ENCODE peak calls at places on chromosomes 2 and 18, in ten cellular contexts. T is upper lobe of left lung, R is kidney, F is fibroblast of mammary gland, W is adipocyte, N is fibroblast of lung, B is right cardiac atrium, J is A549, C is AG04449, V is tibial artery. Y is an unnamed sample.

GRCh38 chr2:127416486-127417001 is 1.7 kb upstream of the PROC start:
- DNase-seq in T (no peak), R (no peak), F (no peak), W (peak), N (no peak), B (no peak), J (no peak), C (no peak), V (no peak), Y (no peak)

GRCh38 chr2:152825834-152826233 is 107.4 kb downstream of the ARL6IP6 start:
- DNase-seq in T (no peak), R (no peak), F (peak), W (no peak), N (peak), B (no peak), J (no peak), C (peak), V (no peak), Y (peak)

GRCh38 chr2:10552871-10553245 is 104.7 kb upstream of the ODC1 start:
- DNase-seq in T (no peak), R (peak), F (no peak), W (no peak), N (no peak), B (no peak), J (no peak), C (no peak), V (peak), Y (no peak)

GRCh38 chr18:61842146-61842545 is 50.7 kb downstream of the RNF152 start:
- DNase-seq in T (no peak), R (no peak), F (no peak), W (no peak), N (no peak), B (no peak), J (no peak), C (no peak), V (no peak), Y (peak)

GRCh38 chr2:69946351-69947077 is 14.9 kb downstream of the ASPRV1 start:
- DNase-seq in T (no peak), R (no peak), F (peak), W (peak), N (peak), B (no peak), J (peak), C (no peak), V (no peak), Y (peak)

GRCh38 chr2:239025081-239025801 is 177.4 kb downstream of the TWIST2 start:
- DNase-seq in T (peak), R (no peak), F (peak), W (peak), N (peak), B (peak), J (no peak), C (peak), V (no peak), Y (peak)

GRCh38 chr2:59936031-59936430 is 617.4 kb downstream of the BCL11A start:
- DNase-seq in T (no peak), R (no peak), F (no peak), W (no peak), N (no peak), B (no peak), J (no peak), C (no peak), V (no peak), Y (no peak)

GRCh38 chr2:27356056-27356381 is 545 bp downstream of the GTF3C2 start:
- DNase-seq in T (peak), R (peak), F (peak), W (peak), N (peak), B (peak), J (peak), C (no peak), V (peak), Y (no peak)

GRCh38 chr18:58596265-58596681 is 32.6 kb downstream of the ALPK2 start:
- DNase-seq in T (no peak), R (no peak), F (no peak), W (no peak), N (no peak), B (peak), J (no peak), C (no peak), V (no peak), Y (no peak)

GRCh38 chr2:163266772-163267171 is 428.2 kb upstream of the KCNH7 start:
- DNase-seq in T (no peak), R (no peak), F (peak), W (peak), N (peak), B (no peak), J (peak), C (peak), V (no peak), Y (peak)

GRCh38 chr2:101330253-101330921 is 21.9 kb upstream of the RNF149 start:
- DNase-seq in T (peak), R (peak), F (no peak), W (no peak), N (peak), B (peak), J (no peak), C (no peak), V (no peak), Y (no peak)

GRCh38 chr18:35585608-35586007 is 4.1 kb downstream of the GALNT1 start:
- DNase-seq in T (no peak), R (no peak), F (no peak), W (no peak), N (no peak), B (no peak), J (no peak), C (no peak), V (no peak), Y (no peak)

GRCh38 chr2:67463810-67464209 is 66.7 kb downstream of the ETAA1 start:
- DNase-seq in T (no peak), R (no peak), F (peak), W (no peak), N (peak), B (no peak), J (peak), C (no peak), V (no peak), Y (no peak)

GRCh38 chr2:189835855-189836558 is 51.8 kb downstream of the PMS1 start:
- DNase-seq in T (no peak), R (no peak), F (no peak), W (peak), N (no peak), B (no peak), J (peak), C (no peak), V (no peak), Y (no peak)

GRCh38 chr2:222506230-222506934 is 82.0 kb downstream of the SGPP2 start:
- DNase-seq in T (no peak), R (no peak), F (no peak), W (no peak), N (no peak), B (no peak), J (no peak), C (no peak), V (no peak), Y (no peak)

GRCh38 chr2:232061265-232061664 is 99.8 kb downstream of the DIS3L2 start:
- DNase-seq in T (no peak), R (no peak), F (no peak), W (no peak), N (no peak), B (no peak), J (no peak), C (no peak), V (no peak), Y (no peak)

GRCh38 chr18:711330-711692 is 1.1 kb downstream of the ENOSF1 start:
- DNase-seq in T (no peak), R (no peak), F (no peak), W (no peak), N (no peak), B (no peak), J (peak), C (no peak), V (no peak), Y (no peak)

GRCh38 chr18:23689031-23689615 is at the start of gene LAMA3:
- DNase-seq in T (peak), R (peak), F (peak), W (peak), N (peak), B (peak), J (peak), C (no peak), V (peak), Y (no peak)

GRCh38 chr18:23689616-23690504 is 607 bp downstream of the LAMA3 start:
- DNase-seq in T (peak), R (peak), F (no peak), W (peak), N (no peak), B (peak), J (peak), C (no peak), V (no peak), Y (no peak)

GRCh38 chr18:23688528-23688927 is 725 bp upstream of the LAMA3 start:
- DNase-seq in T (no peak), R (no peak), F (no peak), W (no peak), N (no peak), B (no peak), J (no peak), C (no peak), V (no peak), Y (no peak)

GRCh38 chr18:23693849-23694248 is 4.6 kb downstream of the LAMA3 start:
- DNase-seq in T (no peak), R (no peak), F (no peak), W (no peak), N (no peak), B (no peak), J (no peak), C (no peak), V (no peak), Y (no peak)

GRCh38 chr18:23690505-23691068 is 1.3 kb downstream of the LAMA3 start:
- DNase-seq in T (peak), R (no peak), F (no peak), W (no peak), N (no peak), B (no peak), J (peak), C (no peak), V (no peak), Y (no peak)
- H3K4me3 ChIP-seq in T (peak), R (no peak), F (peak), W (peak), N (no peak), B (no peak), J (peak), C (no peak), V (peak), Y (peak)

DNA sequence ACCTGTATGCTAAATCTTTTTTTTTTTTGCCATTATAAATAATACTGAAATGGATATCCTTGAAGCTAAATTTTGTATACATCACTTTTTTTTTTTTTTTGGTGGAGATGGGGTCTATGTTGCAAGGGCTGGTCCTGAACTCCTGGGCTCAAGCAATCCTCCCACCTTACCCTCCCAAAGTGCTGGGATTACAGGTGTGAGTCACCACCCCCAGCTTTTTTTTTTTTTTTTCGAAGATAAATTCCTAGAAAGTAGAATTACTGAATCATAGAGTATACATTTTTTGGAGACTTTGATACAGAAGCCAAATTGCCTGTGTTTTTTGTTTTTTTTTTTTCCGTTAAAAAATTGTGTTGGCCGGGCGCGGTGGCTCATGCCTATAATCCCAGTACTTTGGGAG is 51.0 kb upstream of the MCFD2 start:
- DNase-seq in T (no peak), R (no peak), F (peak), W (no peak), N (no peak), B (no peak), J (no peak), C (no peak), V (no peak), Y (no peak)
- H3K4me3 ChIP-seq in T (no peak), R (no peak), F (no peak), W (no peak), N (no peak), B (no peak), J (no peak), C (no peak), V (no peak), Y (no peak)

DNA sequence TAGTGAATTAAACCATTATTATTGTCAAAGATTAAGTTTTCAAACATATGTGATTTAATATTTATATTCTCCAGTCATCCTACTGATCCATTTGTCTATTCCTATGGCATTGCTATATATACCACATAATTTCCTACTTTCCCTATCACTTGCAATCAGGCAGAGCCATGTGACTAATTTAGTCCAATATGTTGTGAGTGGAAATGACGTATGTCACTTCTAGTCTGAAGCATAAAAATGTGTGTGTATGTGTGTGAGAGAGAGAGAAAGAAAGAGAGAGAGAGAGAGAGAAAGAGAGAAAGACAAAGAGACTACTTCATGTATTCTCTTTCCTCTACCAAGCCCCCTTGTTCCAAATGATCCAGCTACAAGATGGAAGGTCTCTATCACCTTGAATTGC is 12.1 kb upstream of the TACR1 start:
- DNase-seq in T (no peak), R (no peak), F (no peak), W (no peak), N (no peak), B (no peak), J (no peak), C (no peak), V (no peak), Y (no peak)
- H3K4me3 ChIP-seq in T (no peak), R (no peak), F (no peak), W (no peak), N (no peak), B (no peak), J (no peak), C (no peak), V (no peak), Y (no peak)

GRCh38 chr2:191026377-191026776 is 12.4 kb upstream of the STAT1 start:
- DNase-seq in T (no peak), R (no peak), F (no peak), W (no peak), N (no peak), B (no peak), J (no peak), C (no peak), V (no peak), Y (no peak)

GRCh38 chr2:191032588-191033429 is 18.8 kb upstream of the STAT1 start:
- DNase-seq in T (no peak), R (no peak), F (no peak), W (no peak), N (no peak), B (no peak), J (no peak), C (no peak), V (no peak), Y (no peak)

GRCh38 chr2:191031256-191031655 is 17.3 kb upstream of the STAT1 start:
- DNase-seq in T (no peak), R (no peak), F (no peak), W (no peak), N (no peak), B (no peak), J (no peak), C (no peak), V (no peak), Y (no peak)

GRCh38 chr2:191029280-191029908 is 15.4 kb upstream of the STAT1 start:
- DNase-seq in T (no peak), R (no peak), F (no peak), W (no peak), N (no peak), B (no peak), J (no peak), C (no peak), V (no peak), Y (no peak)

GRCh38 chr2:191030521-191031154 is 16.7 kb upstream of the STAT1 start:
- DNase-seq in T (no peak), R (no peak), F (peak), W (peak), N (peak), B (no peak), J (peak), C (no peak), V (no peak), Y (no peak)
- H3K4me3 ChIP-seq in T (no peak), R (peak), F (no peak), W (peak), N (no peak), B (no peak), J (no peak), C (no peak), V (no peak), Y (no peak)

DNA sequence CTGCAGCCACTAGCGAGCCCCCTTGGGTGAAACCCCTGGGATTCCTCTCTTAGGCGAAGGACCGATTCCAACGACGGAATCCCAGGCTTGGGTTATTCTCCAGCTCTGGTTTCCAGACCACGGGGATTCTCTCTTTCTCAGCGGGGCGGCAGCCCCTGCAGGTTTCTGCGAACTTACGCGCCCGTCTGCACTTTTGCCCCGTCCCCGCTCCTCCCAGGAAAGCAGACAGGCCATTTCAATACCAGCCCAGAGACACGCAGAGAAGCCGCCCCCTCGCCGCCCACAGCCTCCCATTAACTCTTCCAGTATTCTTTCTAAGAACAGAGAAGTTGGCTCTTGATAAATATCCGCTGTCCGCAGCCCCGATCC is 1.2 kb downstream of the CBLN2 start:
- DNase-seq in T (peak), R (no peak), F (no peak), W (peak), N (no peak), B (no peak), J (no peak), C (no peak), V (no peak), Y (no peak)
- H3K4me3 ChIP-seq in T (no peak), R (no peak), F (no peak), W (peak), N (no peak), B (no peak), J (peak), C (no peak), V (peak), Y (peak)

GRCh38 chr18:31161757-31162418 is 768 bp downstream of the DSC1 start:
- DNase-seq in T (no peak), R (no peak), F (no peak), W (no peak), N (peak), B (no peak), J (no peak), C (no peak), V (no peak), Y (no peak)

GRCh38 chr18:31155498-31155897 is 7.2 kb downstream of the DSC1 start:
- DNase-seq in T (no peak), R (no peak), F (no peak), W (no peak), N (no peak), B (no peak), J (no peak), C (no peak), V (no peak), Y (no peak)

GRCh38 chr18:31162419-31162793 is 250 bp downstream of the DSC1 start:
- DNase-seq in T (no peak), R (no peak), F (no peak), W (no peak), N (no peak), B (peak), J (no peak), C (no peak), V (no peak), Y (no peak)

GRCh38 chr18:31154186-31154585 is 8.5 kb downstream of the DSC1 start:
- DNase-seq in T (no peak), R (no peak), F (no peak), W (no peak), N (peak), B (no peak), J (no peak), C (no peak), V (no peak), Y (peak)

DNA sequence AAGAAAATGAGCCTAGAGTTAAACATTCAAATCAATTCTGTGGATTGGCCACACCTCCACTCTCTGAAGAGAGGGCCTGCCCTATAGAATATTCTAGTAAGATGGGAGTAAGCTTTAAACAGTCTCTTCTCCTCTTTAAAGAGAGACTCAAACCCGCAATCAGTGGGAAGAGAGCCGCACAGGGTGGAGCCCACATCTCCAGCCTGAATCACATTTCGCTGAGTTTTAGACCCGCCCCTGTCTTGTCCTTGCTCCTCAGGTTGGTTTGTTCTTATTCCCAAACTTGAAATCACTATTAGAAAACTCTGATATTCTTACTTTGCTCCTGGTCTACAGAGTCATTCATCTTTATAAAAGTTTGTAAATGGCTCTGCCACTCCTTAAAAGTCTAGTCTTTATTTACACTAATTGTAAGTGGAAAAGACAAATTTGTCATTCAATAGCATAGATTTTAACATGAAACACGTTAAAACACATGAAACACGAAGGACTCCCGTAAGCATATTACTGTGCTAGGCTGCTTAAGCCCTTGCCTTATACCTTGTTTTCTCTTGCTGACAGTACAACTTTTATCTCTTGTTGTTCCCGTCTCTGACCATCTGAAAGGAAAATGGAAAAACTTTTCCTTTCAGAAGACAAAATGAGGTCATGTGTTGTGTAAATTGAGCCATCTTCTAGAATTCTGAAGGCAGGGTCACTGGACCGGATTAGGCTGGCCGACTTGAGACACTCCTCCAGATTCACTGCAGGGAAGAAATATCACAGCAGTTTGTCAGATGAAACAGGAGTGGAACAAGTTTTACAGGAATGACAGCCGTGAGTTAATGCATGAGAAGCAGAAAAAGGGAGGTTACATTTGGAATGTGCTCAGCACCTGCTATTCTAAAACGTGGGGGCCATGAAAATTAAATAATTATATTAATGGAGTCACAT is 5.6 kb downstream of the DSC1 start:
- DNase-seq in T (no peak), R (no peak), F (no peak), W (no peak), N (no peak), B (no peak), J (no peak), C (no peak), V (no peak), Y (no peak)
- H3K4me3 ChIP-seq in T (no peak), R (no peak), F (no peak), W (no peak), N (no peak), B (no peak), J (no peak), C (no peak), V (no peak), Y (no peak)

DNA sequence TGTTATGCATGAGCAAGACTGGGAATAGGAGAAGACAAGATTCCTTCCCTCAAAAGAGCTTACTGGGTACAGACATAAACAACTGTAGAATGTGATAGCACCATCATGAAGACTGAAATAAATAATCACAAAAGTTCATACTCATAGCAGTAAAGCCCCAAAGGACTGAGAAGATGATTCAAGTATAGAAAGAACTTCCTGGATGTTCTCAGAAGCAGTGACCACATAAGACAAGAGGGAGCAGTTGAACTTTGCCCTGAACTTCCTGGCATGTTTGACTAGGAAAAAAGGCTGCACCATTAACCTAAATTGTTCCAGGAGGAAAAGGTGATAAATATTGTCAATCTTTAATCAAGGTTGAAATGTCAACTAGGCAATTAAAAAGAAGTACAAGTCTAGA is 57.8 kb upstream of the CCDC141 start:
- DNase-seq in T (no peak), R (no peak), F (peak), W (peak), N (peak), B (no peak), J (peak), C (no peak), V (no peak), Y (no peak)
- H3K4me3 ChIP-seq in T (no peak), R (no peak), F (no peak), W (no peak), N (no peak), B (no peak), J (no peak), C (no peak), V (no peak), Y (no peak)

GRCh38 chr2:105399207-105399861 is 483 bp upstream of the FHL2 start:
- DNase-seq in T (peak), R (peak), F (no peak), W (no peak), N (no peak), B (no peak), J (no peak), C (no peak), V (no peak), Y (no peak)
- H3K4me3 ChIP-seq in T (peak), R (no peak), F (peak), W (peak), N (no peak), B (peak), J (peak), C (peak), V (peak), Y (peak)